ENCODE peak calls at places on chromosomes 12 and 14, in six cellular contexts. P is mucosa of descending colon; I is stimulated activated CD4-positive, alpha-beta T cell treated with anti-CD3 and anti-CD28 coated beads, TNF-alpha, amount 100 ng/mL, for 48 hours; X is hypothalamus; A is Peyer's patch; J is left ventricle myocardium superior. T is an unnamed sample.

GRCh38 chr12:79691299-79692248 is 810 bp upstream of the PAWR start:
- DNase-seq in J (no peak), I (no peak), A (no peak), P (no peak), X (no peak), T (no peak)

GRCh38 chr12:45039757-45040156 is 11.1 kb downstream of the DBX2 start:
- DNase-seq in J (no peak), I (no peak), X (no peak), P (no peak), A (no peak), T (no peak)

GRCh38 chr12:49864817-49865090 is 21.8 kb upstream of the BCDIN3D start:
- DNase-seq in A (no peak), J (no peak), P (no peak), I (no peak), X (no peak), T (no peak)

GRCh38 chr14:99159341-99160340 is 112.4 kb downstream of the BCL11B start:
- DNase-seq in I (no peak), X (no peak), J (no peak), A (no peak), P (no peak), T (no peak)

GRCh38 chr14:70442750-70443149 is 9.2 kb upstream of the ADAM21 start:
- DNase-seq in P (no peak), I (no peak), A (no peak), X (no peak), J (no peak), T (no peak)

GRCh38 chr12:94763461-94763860 is 113.1 kb upstream of the TMCC3 start:
- DNase-seq in A (no peak), P (no peak), I (no peak), J (no peak), X (no peak), T (no peak)

GRCh38 chr12:56590237-56590830 is 39.8 kb downstream of the BAZ2A start:
- DNase-seq in J (no peak), X (no peak), A (no peak), P (no peak), I (no peak), T (no peak)

GRCh38 chr12:113468365-113469223 is 3.1 kb downstream of the LHX5 start:
- DNase-seq in A (no peak), X (no peak), J (no peak), I (no peak), P (no peak), T (no peak)

GRCh38 chr12:124577986-124578385 is 10.6 kb upstream of the NCOR2 start:
- DNase-seq in I (no peak), X (no peak), A (no peak), P (no peak), J (no peak), T (no peak)

GRCh38 chr14:91573894-91574837 is 64.1 kb upstream of the PPP4R3A start:
- DNase-seq in P (peak), I (peak), J (peak), X (no peak), A (peak), T (peak)

GRCh38 chr14:88352299-88353097 is 29.4 kb upstream of the KCNK10 start:
- DNase-seq in X (peak), J (no peak), I (no peak), P (no peak), A (no peak), T (no peak)

GRCh38 chr12:31715283-31715825 is 13.5 kb downstream of the AMN1 start:
- DNase-seq in A (no peak), J (no peak), P (no peak), X (no peak), I (no peak), T (no peak)

GRCh38 chr12:93039062-93039461 is 110.0 kb upstream of the EEA1 start:
- DNase-seq in A (no peak), I (no peak), P (no peak), J (no peak), X (no peak), T (no peak)

GRCh38 chr12:101855364-101855884 is 22.0 kb upstream of the DRAM1 start:
- DNase-seq in P (no peak), A (no peak), J (no peak), X (no peak), I (no peak), T (no peak)

GRCh38 chr14:37597538-37598084 is 2.2 kb downstream of the TTC6 start:
- DNase-seq in J (no peak), X (no peak), I (no peak), A (no peak), P (peak), T (no peak)

GRCh38 chr12:57908511-57908910 is 32.9 kb upstream of the ATP23 start:
- DNase-seq in I (no peak), P (no peak), X (no peak), A (no peak), J (no peak), T (no peak)

GRCh38 chr14:99067141-99067920 is 204.7 kb downstream of the BCL11B start:
- DNase-seq in P (no peak), I (no peak), X (no peak), A (no peak), J (no peak), T (no peak)

GRCh38 chr12:93122089-93122488 is 193.0 kb upstream of the EEA1 start:
- DNase-seq in X (no peak), I (no peak), J (no peak), A (no peak), P (no peak), T (no peak)

GRCh38 chr12:69822205-69822860 is 2.7 kb upstream of the MYRFL start:
- DNase-seq in P (no peak), X (no peak), I (no peak), J (no peak), A (no peak), T (no peak)

GRCh38 chr12:92330654-92331053 is 185.0 kb upstream of the BTG1 start:
- DNase-seq in I (no peak), P (no peak), J (no peak), A (no peak), X (no peak), T (no peak)

GRCh38 chr14:34060747-34061050 is 109.8 kb upstream of the EGLN3 start:
- DNase-seq in A (no peak), P (no peak), I (no peak), J (no peak), X (no peak), T (no peak)

GRCh38 chr14:74516451-74517155 is 23.0 kb downstream of the ISCA2 start:
- DNase-seq in J (no peak), X (no peak), I (no peak), A (peak), P (no peak), T (no peak)

GRCh38 chr12:31236998-31237637 is 88.8 kb downstream of the SINHCAF start:
- DNase-seq in P (no peak), I (no peak), X (no peak), A (no peak), J (no peak), T (no peak)

GRCh38 chr14:55398679-55399078 is 13.0 kb downstream of the ATG14 start:
- DNase-seq in X (no peak), A (no peak), J (no peak), I (no peak), P (no peak), T (no peak)

T was measured in T-cell.